ENCODE peak calls at places on chromosomes 6 and 20, in ten cellular contexts. F is lower leg skin; G is fibroblast of the conjunctiva; V is substantia nigra; J is stimulated activated CD4-positive, alpha-beta T cell treated with anti-CD3 and anti-CD28 coated beads, Interleukin-15, amount 100 ng/mL, for 1 hour; L is hippocampal formation; E is right cardiac atrium; O is iPS-NIHi11; R is body of pancreas; M is NCI-H748 treated with DMSO at 0.1 percent for 48 hours. I is an unnamed sample.

GRCh38 chr6:157172088-157172768 is 151.1 kb downstream of the TMEM242 start:
- DNase-seq in F (no peak), G (no peak), V (no peak), J (no peak), L (no peak), E (peak), O (no peak), R (no peak), M (no peak), I (no peak)

GRCh38 chr6:4805553-4806307 is 29.5 kb downstream of the CDYL start:
- DNase-seq in F (peak), G (no peak), V (peak), J (no peak), L (peak), E (peak), O (peak), R (peak), M (peak), I (peak)

GRCh38 chr6:168383062-168383854 is 57.7 kb upstream of the SMOC2 start:
- DNase-seq in F (no peak), G (no peak), V (no peak), J (no peak), L (no peak), E (peak), O (no peak), R (no peak), M (no peak), I (no peak)

GRCh38 chr20:47315339-47315662 is 41.2 kb downstream of the ZMYND8 start:
- DNase-seq in F (no peak), G (no peak), V (no peak), J (no peak), L (no peak), E (no peak), O (peak), R (no peak), M (peak), I (no peak)

GRCh38 chr20:31915491-31916280 is 36.2 kb downstream of the PDRG1 start:
- DNase-seq in F (no peak), G (no peak), V (no peak), J (no peak), L (no peak), E (no peak), O (no peak), R (no peak), M (peak), I (no peak)

GRCh38 chr6:25387921-25388320 is 108.7 kb downstream of the CARMIL1 start:
- DNase-seq in F (no peak), G (no peak), V (no peak), J (no peak), L (no peak), E (no peak), O (no peak), R (no peak), M (no peak), I (no peak)

GRCh38 chr20:39248851-39249485 is 286.8 kb downstream of the DHX35 start:
- DNase-seq in F (no peak), G (no peak), V (no peak), J (no peak), L (no peak), E (no peak), O (no peak), R (no peak), M (no peak), I (no peak)

GRCh38 chr20:23587631-23588030 is 18.1 kb downstream of the CST9 start:
- DNase-seq in F (no peak), G (no peak), V (no peak), J (no peak), L (no peak), E (no peak), O (no peak), R (no peak), M (no peak), I (peak)

GRCh38 chr6:169972736-169973135 is 221.3 kb downstream of the ERMARD start:
- DNase-seq in F (no peak), G (no peak), V (no peak), J (no peak), L (no peak), E (no peak), O (no peak), R (peak), M (no peak), I (no peak)

GRCh38 chr6:25346064-25346463 is 66.9 kb downstream of the CARMIL1 start:
- DNase-seq in F (no peak), G (no peak), V (no peak), J (no peak), L (no peak), E (no peak), O (no peak), R (no peak), M (peak), I (no peak)

GRCh38 chr6:12748815-12749521 is 32.4 kb downstream of the PHACTR1 start:
- DNase-seq in F (no peak), G (no peak), V (no peak), J (no peak), L (no peak), E (peak), O (peak), R (no peak), M (no peak), I (no peak)

GRCh38 chr6:45187841-45188240 is 140.3 kb upstream of the RUNX2 start:
- DNase-seq in F (no peak), G (peak), V (no peak), J (no peak), L (no peak), E (no peak), O (no peak), R (no peak), M (no peak), I (no peak)

GRCh38 chr6:116685437-116685993 is 4.5 kb downstream of the KPNA5 start:
- DNase-seq in F (no peak), G (no peak), V (no peak), J (no peak), L (no peak), E (no peak), O (no peak), R (no peak), M (no peak), I (no peak)

GRCh38 chr20:4919047-4919704 is 82.1 kb downstream of the SLC23A2 start:
- DNase-seq in F (no peak), G (no peak), V (no peak), J (no peak), L (no peak), E (no peak), O (no peak), R (no peak), M (no peak), I (no peak)

GRCh38 chr6:41449399-41450245 is 96.6 kb upstream of the FOXP4 start:
- DNase-seq in F (no peak), G (peak), V (no peak), J (no peak), L (no peak), E (peak), O (no peak), R (peak), M (peak), I (no peak)

GRCh38 chr6:22250486-22250885 is 46.4 kb downstream of the PRL start:
- DNase-seq in F (no peak), G (no peak), V (no peak), J (no peak), L (no peak), E (no peak), O (peak), R (no peak), M (peak), I (no peak)

GRCh38 chr6:93304514-93304913 is 114.8 kb downstream of the EPHA7 start:
- DNase-seq in F (no peak), G (no peak), V (no peak), J (no peak), L (no peak), E (no peak), O (no peak), R (no peak), M (no peak), I (no peak)

GRCh38 chr6:15864033-15864707 is 201.3 kb upstream of the DTNBP1 start:
- DNase-seq in F (no peak), G (no peak), V (no peak), J (no peak), L (no peak), E (no peak), O (no peak), R (no peak), M (no peak), I (no peak)

GRCh38 chr20:36344517-36345132 is 38.5 kb downstream of the DLGAP4 start:
- DNase-seq in F (no peak), G (no peak), V (no peak), J (no peak), L (no peak), E (peak), O (peak), R (peak), M (no peak), I (no peak)

GRCh38 chr6:146928503-146928902 is 275.7 kb upstream of the STXBP5 start:
- DNase-seq in F (no peak), G (no peak), V (no peak), J (no peak), L (no peak), E (no peak), O (no peak), R (no peak), M (no peak), I (no peak)

GRCh38 chr6:25142506-25142905 is 136.7 kb upstream of the CARMIL1 start:
- DNase-seq in F (no peak), G (no peak), V (no peak), J (no peak), L (no peak), E (no peak), O (no peak), R (no peak), M (no peak), I (no peak)

GRCh38 chr6:106659859-106660258 is 30.5 kb downstream of the QRSL1 start:
- DNase-seq in F (no peak), G (no peak), V (no peak), J (no peak), L (no peak), E (no peak), O (peak), R (no peak), M (no peak), I (no peak)

GRCh38 chr6:46410330-46410953 is 80.8 kb downstream of the RCAN2 start:
- DNase-seq in F (no peak), G (peak), V (peak), J (no peak), L (no peak), E (no peak), O (peak), R (peak), M (peak), I (peak)

GRCh38 chr6:6885521-6886088 is 222.2 kb upstream of the RREB1 start:
- DNase-seq in F (peak), G (no peak), V (no peak), J (no peak), L (peak), E (peak), O (no peak), R (peak), M (no peak), I (peak)

GRCh38 chr6:26152226-26153101 is 65.2 kb downstream of the HFE start:
- DNase-seq in F (no peak), G (no peak), V (no peak), J (no peak), L (no peak), E (no peak), O (no peak), R (no peak), M (no peak), I (no peak)

GRCh38 chr6:43980004-43980795 is 147.1 kb downstream of the MRPL14 start:
- DNase-seq in F (no peak), G (no peak), V (peak), J (no peak), L (no peak), E (no peak), O (peak), R (no peak), M (no peak), I (peak)

GRCh38 chr20:20462185-20462584 is 94.3 kb downstream of the INSM1 start:
- DNase-seq in F (no peak), G (no peak), V (no peak), J (no peak), L (no peak), E (no peak), O (no peak), R (no peak), M (peak), I (no peak)

GRCh38 chr20:11919046-11919445 is 1.4 kb downstream of the BTBD3 start:
- DNase-seq in F (no peak), G (no peak), V (peak), J (no peak), L (peak), E (peak), O (no peak), R (peak), M (peak), I (no peak)

I was measured in tibial artery.